ENCODE peak calls at places on chromosomes 13 and 19, in nine cellular contexts. G is psoas muscle; B is heart right ventricle; E is H9; O is effector memory CD4-positive, alpha-beta T cell; Y is right lobe of liver; L is colonic mucosa; C is Panc1; K is Peyer's patch. J is an unnamed sample. For H3K27me3 and H3K9me3, the result is how much of the 10 kb centered on the place peaks cover.

GRCh38 chr19:40208602-40209001 is 9.6 kb downstream of the TTC9B start:
- DNase-seq in G (no peak), B (no peak), E (no peak), O (no peak), Y (no peak), L (no peak), C (no peak), K (no peak), J (no peak)

GRCh38 chr19:16402076-16402475 is 69.7 kb downstream of the EPS15L1 start:
- DNase-seq in G (no peak), B (no peak), E (no peak), O (no peak), Y (no peak), L (no peak), C (no peak), K (no peak), J (no peak)

GRCh38 chr13:72698164-72698563 is 29.3 kb downstream of the MZT1 start:
- DNase-seq in G (no peak), B (no peak), E (no peak), O (no peak), Y (no peak), L (no peak), C (no peak), K (no peak), J (no peak)

GRCh38 chr19:19461671-19462622 is 53.4 kb downstream of the TSSK6 start:
- DNase-seq in G (peak), B (peak), E (peak), O (no peak), Y (peak), L (peak), C (no peak), K (peak), J (peak)

GRCh38 chr13:79631260-79631659 is 150.3 kb downstream of the NDFIP2 start:
- DNase-seq in G (no peak), B (peak), E (no peak), O (no peak), Y (no peak), L (no peak), C (peak), K (no peak), J (no peak)

GRCh38 chr13:100518394-100519062 is 70.1 kb downstream of the GGACT start:
- DNase-seq in G (no peak), B (no peak), E (no peak), O (no peak), Y (no peak), L (no peak), C (no peak), K (no peak), J (no peak)

GRCh38 chr13:95295026-95295425 is 6.2 kb downstream of the ABCC4 start:
- DNase-seq in G (no peak), B (no peak), E (no peak), O (no peak), Y (no peak), L (no peak), C (no peak), K (no peak), J (no peak)

GRCh38 chr19:40147693-40148347 is 43.4 kb upstream of the MAP3K10 start:
- DNase-seq in G (no peak), B (no peak), E (no peak), O (no peak), Y (no peak), L (no peak), C (peak), K (no peak), J (no peak)

GRCh38 chr13:104281910-104282309 is 1215.7 kb upstream of the SLC10A2 start:
- DNase-seq in G (no peak), B (no peak), E (no peak), O (no peak), Y (no peak), L (no peak), C (no peak), K (no peak), J (no peak)

GRCh38 chr19:34393629-34394028 is 10.6 kb upstream of the PDCD2L start:
- DNase-seq in G (peak), B (no peak), E (no peak), O (no peak), Y (no peak), L (no peak), C (no peak), K (no peak), J (no peak)

GRCh38 chr19:51688665-51689571 is 4.2 kb upstream of the SPACA6 start:
- DNase-seq in G (peak), B (peak), E (peak), O (no peak), Y (peak), L (peak), C (no peak), K (peak), J (peak)

GRCh38 chr19:35911790-35912189 is 3.7 kb upstream of the TYROBP start:
- DNase-seq in G (no peak), B (no peak), E (no peak), O (no peak), Y (peak), L (no peak), C (no peak), K (no peak), J (no peak)

GRCh38 chr19:5804516-5805464 is at the start of gene NRTN:
- DNase-seq in G (no peak), B (no peak), E (peak), O (peak), Y (peak), L (peak), C (no peak), K (peak), J (no peak)

GRCh38 chr13:27979765-27980279 is 8.7 kb downstream of the URAD start:
- DNase-seq in G (no peak), B (no peak), E (no peak), O (no peak), Y (no peak), L (no peak), C (no peak), K (peak), J (no peak)

GRCh38 chr13:31431722-31432137 is 232.0 kb downstream of the B3GLCT start:
- DNase-seq in G (peak), B (peak), E (peak), O (peak), Y (peak), L (peak), C (peak), K (peak), J (peak)

GRCh38 chr13:108932206-108932605 is 302.8 kb downstream of the MYO16 start:
- DNase-seq in G (no peak), B (no peak), E (no peak), O (no peak), Y (no peak), L (no peak), C (no peak), K (no peak), J (no peak)

GRCh38 chr19:29690842-29691241 is 24.2 kb downstream of the C19orf12 start:
- DNase-seq in G (no peak), B (no peak), E (peak), O (peak), Y (no peak), L (no peak), C (no peak), K (peak), J (peak)

GRCh38 chr13:27978301-27978968 is 9.3 kb upstream of the CDX2 start:
- DNase-seq in G (no peak), B (no peak), E (peak), O (no peak), Y (no peak), L (peak), C (no peak), K (peak), J (no peak)

GRCh38 chr19:8593931-8594330 is 16.6 kb downstream of the ADAMTS10 start:
- DNase-seq in G (no peak), B (no peak), E (no peak), O (no peak), Y (no peak), L (no peak), C (no peak), K (no peak), J (no peak)

GRCh38 chr19:46579286-46579944 is 21.7 kb upstream of the CALM3 start:
- DNase-seq in G (no peak), B (no peak), E (peak), O (peak), Y (no peak), L (no peak), C (no peak), K (no peak), J (no peak)

GRCh38 chr19:22144394-22144793 is 52.4 kb downstream of the ZNF676 start:
- DNase-seq in G (no peak), B (no peak), E (no peak), O (no peak), Y (no peak), L (no peak), C (no peak), K (no peak), J (peak)

GRCh38 chr19:46976845-46977320 is 42.8 kb upstream of the NPAS1 start:
- DNase-seq in G (peak), B (no peak), E (peak), O (no peak), Y (no peak), L (no peak), C (no peak), K (no peak), J (no peak)

GRCh38 chr19:2798733-2799132 is 13.4 kb downstream of the THOP1 start:
- DNase-seq in G (peak), B (peak), E (no peak), O (no peak), Y (no peak), L (no peak), C (no peak), K (no peak), J (no peak)

GRCh38 chr13:38334845-38335244 is 14.8 kb upstream of the UFM1 start:
- DNase-seq in G (no peak), B (no peak), E (no peak), O (no peak), Y (no peak), L (no peak), C (no peak), K (no peak), J (no peak)

GRCh38 chr19:45446295-45446694 is 21.5 kb upstream of the FOSB start:
- DNase-seq in G (no peak), B (no peak), E (no peak), O (no peak), Y (no peak), L (no peak), C (no peak), K (no peak), J (no peak)

GRCh38 chr13:68616600-68617222 is 1386.6 kb upstream of the PCDH9 start:
- DNase-seq in G (no peak), B (no peak), E (no peak), O (no peak), Y (no peak), L (no peak), C (no peak), K (no peak), J (no peak)

GRCh38 chr13:27662738-27663470 is 41.2 kb downstream of the POLR1D start:
- DNase-seq in G (no peak), B (no peak), E (no peak), O (no peak), Y (no peak), L (no peak), C (no peak), K (no peak), J (no peak)

GRCh38 chr19:35130761-35131720 is 3.8 kb downstream of the LGI4 start:
- DNase-seq in G (no peak), B (no peak), E (no peak), O (no peak), Y (no peak), L (peak), C (no peak), K (peak), J (no peak)

GRCh38 chr19:1453525-1454371 is 3.8 kb downstream of the APC2 start:
- DNase-seq in G (no peak), B (no peak), E (peak), O (no peak), Y (no peak), L (no peak), C (no peak), K (no peak), J (no peak)

GRCh38 chr19:16324384-16325160 is at the start of gene KLF2:
- DNase-seq in G (peak), B (peak), E (peak), O (peak), Y (peak), L (peak), C (no peak), K (peak), J (no peak)

GRCh38 chr19:38665950-38666661 is 18.7 kb downstream of the ACTN4 start:
- DNase-seq in G (peak), B (peak), E (peak), O (no peak), Y (peak), L (no peak), C (no peak), K (no peak), J (no peak)

GRCh38 chr19:16778796-16779411 is 50.3 kb upstream of the SIN3B start:
- DNase-seq in G (peak), B (peak), E (peak), O (peak), Y (peak), L (peak), C (peak), K (peak), J (peak)

GRCh38 chr19:18057557-18057956 is 29.2 kb downstream of the IL12RB1 start:
- DNase-seq in G (peak), B (peak), E (no peak), O (no peak), Y (peak), L (peak), C (no peak), K (no peak), J (no peak)

GRCh38 chr13:100344544-100344943 is 244.0 kb downstream of the GGACT start:
- DNase-seq in G (no peak), B (no peak), E (no peak), O (no peak), Y (no peak), L (no peak), C (no peak), K (no peak), J (no peak)

GRCh38 chr13:99527346-99527745 is 26.1 kb downstream of the TM9SF2 start:
- DNase-seq in G (no peak), B (no peak), E (no peak), O (no peak), Y (no peak), L (no peak), C (no peak), K (no peak), J (no peak)

GRCh38 chr13:41639237-41639904 is 182.0 kb downstream of the RGCC start:
- DNase-seq in G (no peak), B (no peak), E (no peak), O (no peak), Y (no peak), L (no peak), C (no peak), K (no peak), J (no peak)

GRCh38 chr13:97660488-97661086 is 226.6 kb downstream of the RAP2A start:
- DNase-seq in G (no peak), B (peak), E (no peak), O (no peak), Y (peak), L (no peak), C (no peak), K (no peak), J (no peak)

GRCh38 chr13:97658556-97658955 is 224.6 kb downstream of the RAP2A start:
- DNase-seq in G (no peak), B (no peak), E (no peak), O (no peak), Y (no peak), L (no peak), C (no peak), K (no peak), J (no peak)

GRCh38 chr13:97653741-97654140 is 219.8 kb downstream of the RAP2A start:
- DNase-seq in G (no peak), B (no peak), E (no peak), O (no peak), Y (no peak), L (no peak), C (no peak), K (no peak), J (no peak)

GRCh38 chr13:97659602-97660001 is 225.6 kb downstream of the RAP2A start:
- DNase-seq in G (no peak), B (peak), E (no peak), O (no peak), Y (no peak), L (no peak), C (no peak), K (no peak), J (no peak)
- H3K27me3 ChIP-seq in G (under half), B (under half), E (under half), O (under half), Y (under half), L (under half), C (under half), K (under half), J (under half)

GRCh38 chr19:41734156-41734555 is 21.2 kb upstream of the CEACAM6 start:
- DNase-seq in G (no peak), B (no peak), E (no peak), O (no peak), Y (no peak), L (no peak), C (no peak), K (no peak), J (no peak)
- H3K27ac ChIP-seq in G (no peak), B (no peak), E (no peak), O (no peak), Y (no peak), L (peak), C (no peak), K (peak), J (no peak)

DNA sequence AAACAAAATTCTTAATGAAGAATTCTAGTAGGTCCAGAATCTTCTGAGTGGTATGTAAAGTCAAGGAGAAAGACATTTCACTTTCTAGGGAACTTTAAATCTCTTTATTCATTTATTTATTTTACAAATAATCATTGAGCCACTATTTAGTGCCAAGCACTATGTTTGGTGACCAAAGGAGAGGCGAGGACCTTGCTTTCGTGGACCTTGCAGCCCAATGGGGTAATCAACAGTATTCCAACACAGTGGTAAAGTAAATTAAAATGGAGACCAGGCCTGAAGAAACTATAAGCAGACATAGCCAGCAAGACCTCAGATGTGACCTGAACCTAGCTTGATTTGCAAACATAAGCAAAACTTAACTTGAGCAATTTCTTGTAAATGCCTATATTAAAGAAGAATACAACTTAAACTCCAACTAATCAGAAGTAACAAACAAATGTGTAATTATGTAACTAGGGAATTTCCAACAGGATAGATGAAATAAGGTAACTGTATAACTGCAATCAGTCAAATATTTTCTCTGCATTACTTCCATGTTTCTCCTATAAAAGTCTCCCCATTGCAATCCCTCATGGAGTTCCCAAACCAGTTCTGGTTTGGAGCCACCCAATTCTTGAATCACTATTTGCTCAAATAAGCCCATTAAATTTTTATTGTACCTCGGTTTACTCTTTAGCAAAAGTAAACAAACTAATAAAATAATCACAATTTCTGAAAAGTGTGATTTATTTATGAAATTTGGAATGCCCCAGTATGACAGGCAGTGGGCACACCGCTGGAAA is 67.6 kb downstream of the MBNL2 start:
- DNase-seq in G (no peak), B (no peak), E (no peak), O (no peak), Y (no peak), L (no peak), C (no peak), K (no peak), J (no peak)
- H3K9me3 ChIP-seq in G (under half), B (under half), E (under half), O (under half), Y (under half), L (under half), C (under half), K (under half), J (under half)

GRCh38 chr13:112092453-112092852 is 25.5 kb downstream of the SOX1 start:
- DNase-seq in G (no peak), B (no peak), E (no peak), O (no peak), Y (no peak), L (no peak), C (no peak), K (no peak), J (no peak)

GRCh38 chr13:112096959-112097358 is 30.0 kb downstream of the SOX1 start:
- DNase-seq in G (no peak), B (no peak), E (no peak), O (no peak), Y (no peak), L (no peak), C (no peak), K (no peak), J (no peak)

GRCh38 chr13:112097770-112098169 is 30.8 kb downstream of the SOX1 start:
- DNase-seq in G (no peak), B (no peak), E (no peak), O (no peak), Y (no peak), L (no peak), C (no peak), K (no peak), J (no peak)

GRCh38 chr13:112098699-112099098 is 31.8 kb downstream of the SOX1 start:
- DNase-seq in G (no peak), B (no peak), E (no peak), O (no peak), Y (no peak), L (no peak), C (no peak), K (no peak), J (no peak)

GRCh38 chr13:112095354-112095753 is 28.4 kb downstream of the SOX1 start:
- DNase-seq in G (no peak), B (no peak), E (no peak), O (no peak), Y (no peak), L (no peak), C (no peak), K (no peak), J (no peak)
- H3K27me3 ChIP-seq in G (under half), B (half or more), E (under half), O (under half), Y (under half), L (under half), C (under half), K (under half), J (under half)